ENCODE peak calls at places on chromosome 9, in five cellular contexts. G is HCT116, O is coronary artery, R is suprapubic skin, K is Peyer's patch. Y is an unnamed sample.

GRCh38 chr9:13274901-13275641 is 4.4 kb downstream of the MPDZ start:
- DNase-seq in G (no peak), O (no peak), R (no peak), K (no peak), Y (no peak)

GRCh38 chr9:4842734-4843133 is 50.0 kb downstream of the RCL1 start:
- DNase-seq in G (no peak), O (no peak), R (no peak), K (no peak), Y (no peak)

GRCh38 chr9:79613145-79613544 is 41.4 kb downstream of the TLE4 start:
- DNase-seq in G (no peak), O (no peak), R (no peak), K (no peak), Y (no peak)

GRCh38 chr9:133074111-133074651 is 12.4 kb downstream of the CEL start:
- DNase-seq in G (no peak), O (no peak), R (no peak), K (no peak), Y (no peak)

GRCh38 chr9:82729991-82730390 is 333.0 kb downstream of the RASEF start:
- DNase-seq in G (no peak), O (no peak), R (no peak), K (no peak), Y (no peak)

GRCh38 chr9:79686381-79687130 is 114.8 kb downstream of the TLE4 start:
- DNase-seq in G (no peak), O (peak), R (peak), K (no peak), Y (peak)

GRCh38 chr9:14263707-14264483 is 50.0 kb downstream of the NFIB start:
- DNase-seq in G (no peak), O (no peak), R (no peak), K (no peak), Y (no peak)

GRCh38 chr9:22256381-22256780 is 190.2 kb upstream of the DMRTA1 start:
- DNase-seq in G (no peak), O (no peak), R (no peak), K (no peak), Y (peak)

GRCh38 chr9:8822667-8823025 is 1023.1 kb upstream of the DMAC1 start:
- DNase-seq in G (no peak), O (no peak), R (no peak), K (no peak), Y (no peak)

GRCh38 chr9:105757496-105758251 is 63.3 kb downstream of the TMEM38B start:
- DNase-seq in G (no peak), O (no peak), R (no peak), K (no peak), Y (peak)

GRCh38 chr9:114656301-114656700 is 1.3 kb downstream of the TEX53 start:
- DNase-seq in G (no peak), O (no peak), R (no peak), K (no peak), Y (no peak)

GRCh38 chr9:94672811-94673487 is 33.6 kb upstream of the FBP1 start:
- DNase-seq in G (no peak), O (no peak), R (no peak), K (no peak), Y (peak)

GRCh38 chr9:86098793-86099694 is at the start of gene GOLM1:
- DNase-seq in G (no peak), O (no peak), R (peak), K (no peak), Y (peak)

GRCh38 chr9:133770076-133770777 is 32.1 kb upstream of the SARDH start:
- DNase-seq in G (no peak), O (peak), R (no peak), K (no peak), Y (no peak)

GRCh38 chr9:93296889-93297480 is 113.0 kb downstream of the WNK2 start:
- DNase-seq in G (no peak), O (no peak), R (no peak), K (no peak), Y (no peak)

GRCh38 chr9:120362446-120362845 is 217.5 kb downstream of the CDK5RAP2 start:
- DNase-seq in G (no peak), O (no peak), R (no peak), K (no peak), Y (no peak)

GRCh38 chr9:98373622-98374021 is 118.2 kb upstream of the TBC1D2 start:
- DNase-seq in G (no peak), O (no peak), R (no peak), K (no peak), Y (no peak)

GRCh38 chr9:12861035-12861434 is 86.2 kb downstream of the LURAP1L start:
- DNase-seq in G (no peak), O (no peak), R (no peak), K (no peak), Y (no peak)

GRCh38 chr9:132670359-132670815 is at the start of gene GTF3C4:
- DNase-seq in G (peak), O (peak), R (peak), K (peak), Y (peak)

GRCh38 chr9:78601957-78602565 is 305.1 kb downstream of the PSAT1 start:
- DNase-seq in G (peak), O (no peak), R (no peak), K (no peak), Y (peak)

GRCh38 chr9:128689820-128690683 is 1.0 kb downstream of the SET start:
- DNase-seq in G (no peak), O (no peak), R (no peak), K (peak), Y (peak)

GRCh38 chr9:101242651-101243050 is 142.2 kb downstream of the BAAT start:
- DNase-seq in G (no peak), O (no peak), R (no peak), K (no peak), Y (no peak)

GRCh38 chr9:124297553-124297905 is 39.8 kb downstream of the NEK6 start:
- DNase-seq in G (peak), O (no peak), R (peak), K (no peak), Y (peak)

GRCh38 chr9:116232425-116233159 is 79.0 kb downstream of the PAPPA start:
- DNase-seq in G (no peak), O (no peak), R (no peak), K (no peak), Y (peak)

GRCh38 chr9:111362526-111362925 is 32.5 kb upstream of the OR2K2 start:
- DNase-seq in G (no peak), O (no peak), R (no peak), K (no peak), Y (no peak)

GRCh38 chr9:90300901-90301688 is 341.5 kb downstream of the DIRAS2 start:
- DNase-seq in G (peak), O (no peak), R (no peak), K (no peak), Y (peak)

GRCh38 chr9:21995652-21996275 is 1.2 kb downstream of the CDKN2B-AS1 start:
- DNase-seq in G (no peak), O (peak), R (peak), K (peak), Y (peak)

DNA sequence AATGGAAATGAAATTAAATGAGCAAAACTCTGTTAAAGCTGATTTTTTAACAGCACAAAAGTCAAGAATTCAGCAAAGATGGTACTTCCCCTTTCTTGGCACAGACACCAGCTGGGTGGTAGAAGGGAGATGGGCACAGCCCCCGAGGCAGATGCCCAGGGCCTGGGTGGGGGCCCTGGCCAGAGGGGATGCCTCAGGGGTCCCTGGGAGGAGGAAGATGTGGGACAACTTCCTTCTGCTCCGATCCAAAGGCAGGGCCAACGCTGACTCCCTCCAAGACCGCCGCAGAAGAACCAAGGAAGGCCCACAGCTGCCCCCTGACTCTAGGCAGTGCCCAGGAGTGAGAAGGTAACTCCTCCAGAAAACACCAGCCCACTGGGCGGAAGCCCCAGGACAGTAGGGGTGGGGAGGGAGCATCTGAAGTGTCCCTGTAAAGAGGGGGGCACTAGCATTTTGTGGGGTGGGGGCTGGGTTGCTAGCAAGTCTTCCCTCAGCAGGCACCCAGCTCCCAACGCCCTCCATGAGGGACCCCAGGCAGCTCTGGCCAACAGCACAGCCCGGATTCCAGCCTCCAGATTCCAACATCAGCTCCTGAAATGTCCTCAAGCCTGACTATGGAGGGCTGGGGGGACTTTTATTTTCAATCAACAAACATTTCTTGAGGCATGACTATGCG is 4.9 kb downstream of the NACC2 start:
- DNase-seq in G (no peak), O (no peak), R (no peak), K (no peak), Y (no peak)
- TF ChIP-seq CTCF in G (no peak), O (no peak), R (no peak), K (no peak), Y (no peak)

GRCh38 chr9:84402517-84402916 is 62.0 kb upstream of the SLC28A3 start:
- DNase-seq in G (no peak), O (no peak), R (no peak), K (no peak), Y (no peak)
- H3K4me3 ChIP-seq in G (no peak), O (no peak), R (no peak), K (no peak), Y (no peak)

GRCh38 chr9:33170464-33171156 is 3.5 kb upstream of the B4GALT1 start:
- DNase-seq in G (peak), O (peak), R (no peak), K (peak), Y (peak)
- TF ChIP-seq CTCF in G (peak), O (no peak), R (peak), K (peak), Y (peak)

GRCh38 chr9:29647451-29647850 is 2074.2 kb upstream of the C9orf72 start:
- DNase-seq in G (no peak), O (no peak), R (no peak), K (no peak), Y (no peak)

GRCh38 chr9:29644514-29644913 is 2071.2 kb upstream of the C9orf72 start:
- DNase-seq in G (no peak), O (no peak), R (no peak), K (no peak), Y (no peak)

DNA sequence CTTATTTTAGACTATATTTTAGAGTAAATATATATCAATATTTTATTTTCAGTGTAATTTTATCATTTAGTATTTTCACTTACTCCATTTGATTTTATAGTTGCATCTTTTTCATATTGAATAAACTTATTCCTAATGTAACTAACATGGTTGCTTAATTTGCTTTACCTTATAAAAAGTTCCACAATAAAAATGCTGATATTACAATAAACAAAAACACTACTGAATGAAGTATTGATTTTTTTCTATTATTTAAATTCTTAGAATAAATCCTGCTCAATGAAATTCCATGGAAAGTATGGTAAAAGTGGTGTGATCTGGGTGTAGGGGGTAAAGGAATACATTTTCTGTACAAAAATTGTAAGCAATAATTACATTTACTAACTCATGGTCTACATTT is 2074.9 kb upstream of the C9orf72 start:
- DNase-seq in G (no peak), O (no peak), R (no peak), K (no peak), Y (no peak)
- H3K4me3 ChIP-seq in G (no peak), O (no peak), R (no peak), K (no peak), Y (no peak)

DNA sequence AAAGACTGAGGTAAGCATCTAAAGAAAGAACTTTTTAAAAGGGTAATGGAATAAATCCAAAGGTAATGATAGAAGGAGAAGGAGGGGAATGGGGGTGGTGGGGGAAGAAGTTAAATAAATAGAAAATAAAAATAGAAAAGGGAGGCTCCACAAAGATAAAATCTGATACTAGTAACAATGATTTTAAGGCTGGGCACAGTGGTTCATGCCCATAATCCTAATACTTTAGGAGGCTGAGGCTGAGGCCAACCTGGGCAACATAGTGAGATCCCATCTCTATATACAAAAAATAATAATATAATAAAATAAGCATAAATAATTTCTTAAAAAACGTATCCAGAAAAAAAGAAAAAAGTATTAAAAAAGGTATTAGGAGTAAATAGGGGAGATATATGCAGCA is 89.3 kb downstream of the FNBP1 start:
- DNase-seq in G (no peak), O (no peak), R (no peak), K (no peak), Y (no peak)
- TF ChIP-seq CTCF in G (no peak), O (no peak), R (no peak), K (no peak), Y (no peak)

GRCh38 chr9:121651014-121651294 is 480 bp upstream of the DAB2IP start:
- DNase-seq in G (no peak), O (no peak), R (no peak), K (no peak), Y (no peak)

GRCh38 chr9:121650220-121651013 is 1.0 kb upstream of the DAB2IP start:
- DNase-seq in G (no peak), O (no peak), R (no peak), K (no peak), Y (peak)

GRCh38 chr9:121652838-121653231 is 1.4 kb downstream of the DAB2IP start:
- DNase-seq in G (no peak), O (no peak), R (no peak), K (no peak), Y (no peak)

GRCh38 chr9:121651295-121652036 is at the start of gene DAB2IP:
- DNase-seq in G (no peak), O (no peak), R (no peak), K (no peak), Y (peak)

DNA sequence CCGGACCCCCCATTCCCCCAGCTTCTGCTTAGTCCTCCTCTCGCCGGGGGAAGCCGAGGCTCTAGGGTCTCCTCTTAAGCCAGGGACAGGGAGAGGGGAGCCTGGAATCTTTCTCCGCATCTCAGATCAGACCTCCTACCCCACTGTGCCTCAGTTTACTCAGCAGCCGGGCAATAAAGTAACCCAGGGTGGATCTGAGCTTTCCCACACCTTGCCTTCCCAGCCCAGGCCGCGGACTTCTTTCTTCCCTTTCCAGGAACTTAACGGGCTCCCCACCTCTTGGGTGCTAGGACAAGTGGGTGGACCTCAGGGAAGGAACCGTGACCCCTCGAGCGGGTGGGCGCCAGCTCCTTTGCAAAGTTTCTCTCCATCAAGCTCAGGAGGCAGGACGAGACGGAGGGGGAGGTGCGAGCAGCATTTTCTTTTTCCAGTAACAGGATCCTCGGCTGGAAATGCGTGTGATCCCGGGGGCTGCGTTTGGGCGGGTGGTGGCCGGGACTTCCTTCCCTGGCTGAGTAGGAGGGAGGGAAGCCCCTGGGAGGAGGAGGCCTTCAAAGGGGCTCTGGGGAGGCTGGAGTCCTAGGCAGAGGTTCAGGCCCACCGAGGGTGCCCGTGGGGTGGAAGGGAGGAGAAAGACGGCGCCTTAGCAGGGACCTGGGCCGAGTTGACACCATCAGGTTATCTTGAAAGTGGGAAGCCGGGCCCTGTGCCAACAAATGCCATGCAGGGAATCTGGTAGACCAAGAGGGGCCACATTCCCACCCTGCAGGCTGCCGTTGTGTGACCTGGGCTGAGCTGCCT is 803 bp downstream of the DAB2IP start:
- DNase-seq in G (no peak), O (no peak), R (no peak), K (no peak), Y (no peak)
- H3K4me3 ChIP-seq in G (peak), O (peak), R (peak), K (peak), Y (peak)